ENCODE peak calls at places on chromosome 5, in ten cellular contexts. One of them, this sample, is unnamed.
A peak's percentile ranks its signal among the peaks of the same experiment; 100 is the strongest.

GRCh38 chr5:175867587-175868347 is 3.6 kb upstream of the CPLX2 start:
- DNase-seq in ovary: no peak
- DNase-seq in activated naive CD4-positive, alpha-beta T cell: no peak
- DNase-seq in body of pancreas: peak; percentile 16
- DNase-seq in activated CD4-positive, alpha-beta T cell treated with anti-CD3 and anti-CD28 coated beads, Interleukin-2, amount 50 U/mL, for 48 hours: peak; percentile 14
- DNase-seq in C1 segment of cervical spinal cord: no peak
- DNase-seq in dermis microvascular lymphatic vessel endothelial cell: no peak
- DNase-seq in NCI-H2081: peak; percentile 76
- DNase-seq in DMS153: peak; percentile 32
- DNase-seq in SW 1271: peak; percentile 22
- DNase-seq in this sample: no peak

GRCh38 chr5:2134543-2135299 is 252.0 kb upstream of the IRX4 start:
- DNase-seq in dermis microvascular lymphatic vessel endothelial cell: no peak
- DNase-seq in activated CD4-positive, alpha-beta T cell treated with anti-CD3 and anti-CD28 coated beads, Interleukin-2, amount 50 U/mL, for 48 hours: no peak
- DNase-seq in body of pancreas: no peak
- DNase-seq in NCI-H2081: no peak
- DNase-seq in DMS153: no peak
- DNase-seq in SW 1271: no peak
- DNase-seq in activated naive CD4-positive, alpha-beta T cell: no peak
- DNase-seq in C1 segment of cervical spinal cord: no peak
- DNase-seq in ovary: no peak
- DNase-seq in this sample: no peak

GRCh38 chr5:134568761-134569725 is 43.6 kb downstream of the JADE2 start:
- DNase-seq in C1 segment of cervical spinal cord: no peak
- DNase-seq in NCI-H2081: no peak
- DNase-seq in activated naive CD4-positive, alpha-beta T cell: no peak
- DNase-seq in DMS153: no peak
- DNase-seq in activated CD4-positive, alpha-beta T cell treated with anti-CD3 and anti-CD28 coated beads, Interleukin-2, amount 50 U/mL, for 48 hours: no peak
- DNase-seq in SW 1271: no peak
- DNase-seq in body of pancreas: peak; percentile 85
- DNase-seq in ovary: peak; percentile 69
- DNase-seq in dermis microvascular lymphatic vessel endothelial cell: peak; percentile 87
- DNase-seq in this sample: no peak

GRCh38 chr5:141869514-141869913 is 8.7 kb downstream of the PCDH1 start:
- DNase-seq in activated naive CD4-positive, alpha-beta T cell: no peak
- DNase-seq in body of pancreas: no peak
- DNase-seq in activated CD4-positive, alpha-beta T cell treated with anti-CD3 and anti-CD28 coated beads, Interleukin-2, amount 50 U/mL, for 48 hours: no peak
- DNase-seq in NCI-H2081: no peak
- DNase-seq in dermis microvascular lymphatic vessel endothelial cell: no peak
- DNase-seq in ovary: no peak
- DNase-seq in SW 1271: no peak
- DNase-seq in DMS153: no peak
- DNase-seq in C1 segment of cervical spinal cord: no peak
- DNase-seq in this sample: no peak

GRCh38 chr5:1394881-1395860 is 50.1 kb downstream of the SLC6A3 start:
- DNase-seq in activated naive CD4-positive, alpha-beta T cell: no peak
- DNase-seq in SW 1271: no peak
- DNase-seq in activated CD4-positive, alpha-beta T cell treated with anti-CD3 and anti-CD28 coated beads, Interleukin-2, amount 50 U/mL, for 48 hours: no peak
- DNase-seq in dermis microvascular lymphatic vessel endothelial cell: no peak
- DNase-seq in body of pancreas: no peak
- DNase-seq in ovary: no peak
- DNase-seq in C1 segment of cervical spinal cord: no peak
- DNase-seq in DMS153: no peak
- DNase-seq in NCI-H2081: no peak
- DNase-seq in this sample: no peak

GRCh38 chr5:134099939-134100282 is 14.6 kb upstream of the TCF7 start:
- DNase-seq in activated CD4-positive, alpha-beta T cell treated with anti-CD3 and anti-CD28 coated beads, Interleukin-2, amount 50 U/mL, for 48 hours: no peak
- DNase-seq in NCI-H2081: no peak
- DNase-seq in SW 1271: no peak
- DNase-seq in activated naive CD4-positive, alpha-beta T cell: no peak
- DNase-seq in dermis microvascular lymphatic vessel endothelial cell: no peak
- DNase-seq in ovary: no peak
- DNase-seq in C1 segment of cervical spinal cord: no peak
- DNase-seq in DMS153: no peak
- DNase-seq in body of pancreas: no peak
- DNase-seq in this sample: no peak

GRCh38 chr5:36388288-36388687 is 86.6 kb upstream of the RANBP3L start:
- DNase-seq in activated CD4-positive, alpha-beta T cell treated with anti-CD3 and anti-CD28 coated beads, Interleukin-2, amount 50 U/mL, for 48 hours: no peak
- DNase-seq in ovary: no peak
- DNase-seq in C1 segment of cervical spinal cord: no peak
- DNase-seq in activated naive CD4-positive, alpha-beta T cell: no peak
- DNase-seq in DMS153: no peak
- DNase-seq in dermis microvascular lymphatic vessel endothelial cell: no peak
- DNase-seq in body of pancreas: no peak
- DNase-seq in NCI-H2081: no peak
- DNase-seq in SW 1271: no peak
- DNase-seq in this sample: no peak

GRCh38 chr5:173010547-173011464 is 27.2 kb downstream of the ATP6V0E1 start:
- DNase-seq in C1 segment of cervical spinal cord: no peak
- DNase-seq in dermis microvascular lymphatic vessel endothelial cell: peak; percentile 61
- DNase-seq in DMS153: no peak
- DNase-seq in activated CD4-positive, alpha-beta T cell treated with anti-CD3 and anti-CD28 coated beads, Interleukin-2, amount 50 U/mL, for 48 hours: no peak
- DNase-seq in body of pancreas: peak; percentile 62
- DNase-seq in activated naive CD4-positive, alpha-beta T cell: no peak
- DNase-seq in NCI-H2081: no peak
- DNase-seq in SW 1271: peak; percentile 39
- DNase-seq in ovary: no peak
- DNase-seq in this sample: no peak

GRCh38 chr5:68224561-68225187 is 9.1 kb downstream of the PIK3R1 start:
- DNase-seq in SW 1271: no peak
- DNase-seq in ovary: no peak
- DNase-seq in C1 segment of cervical spinal cord: no peak
- DNase-seq in activated naive CD4-positive, alpha-beta T cell: no peak
- DNase-seq in body of pancreas: no peak
- DNase-seq in activated CD4-positive, alpha-beta T cell treated with anti-CD3 and anti-CD28 coated beads, Interleukin-2, amount 50 U/mL, for 48 hours: no peak
- DNase-seq in dermis microvascular lymphatic vessel endothelial cell: no peak
- DNase-seq in NCI-H2081: no peak
- DNase-seq in DMS153: no peak
- DNase-seq in this sample: no peak